ENCODE peak calls at places on chromosomes 13 and 19, in five cellular contexts. L, Y, H, Q and F are unnamed samples.

GRCh38 chr13:95481051-95481775 is 71.3 kb upstream of the CLDN10 start:
- DNase-seq in Q (no peak), L (no peak), H (no peak), Y (no peak), F (no peak)

GRCh38 chr13:109297628-109298027 is 488.8 kb downstream of the IRS2 start:
- DNase-seq in Q (no peak), H (no peak), L (peak; percentile 97), Y (no peak), F (no peak)

GRCh38 chr19:4832776-4833175 is 1.3 kb upstream of the TICAM1 start:
- DNase-seq in Q (no peak), Y (no peak), L (no peak), H (no peak), F (no peak)

GRCh38 chr19:45045671-45046353 is 7.0 kb downstream of the CLASRP start:
- DNase-seq in Q (no peak), Y (peak; percentile 32), H (no peak), L (no peak), F (no peak)

GRCh38 chr19:47613165-47614146 is 4.5 kb downstream of the BICRA start:
- DNase-seq in L (peak; percentile 85), H (no peak), Q (peak; percentile 94), Y (no peak), F (no peak)

GRCh38 chr13:19586904-19587634 is 25.7 kb upstream of the TPTE2 start:
- DNase-seq in H (peak; percentile 71), Y (peak; percentile 74), L (peak; percentile 46), Q (peak; percentile 50), F (peak; percentile 50)

GRCh38 chr13:32955881-32956594 is 60.2 kb upstream of the KL start:
- DNase-seq in H (no peak), Y (no peak), Q (no peak), L (no peak), F (no peak)

GRCh38 chr13:21800847-21801616 is 130.2 kb downstream of the FGF9 start:
- DNase-seq in H (no peak), Q (peak; percentile 2), Y (no peak), L (no peak), F (no peak)

GRCh38 chr19:16425019-16425418 is 46.8 kb downstream of the EPS15L1 start:
- DNase-seq in H (no peak), L (no peak), Y (no peak), Q (no peak), F (no peak)

GRCh38 chr19:8487137-8487851 is 15.1 kb downstream of the PRAM1 start:
- DNase-seq in Y (no peak), Q (no peak), L (no peak), H (no peak), F (no peak)

GRCh38 chr19:56089344-56089743 is 31.8 kb downstream of the ZNF787 start:
- DNase-seq in Q (no peak), L (no peak), Y (no peak), H (no peak), F (no peak)

GRCh38 chr19:16273005-16273404 is 51.6 kb upstream of the KLF2 start:
- DNase-seq in H (no peak), Q (peak; percentile 26), L (peak; percentile 66), Y (no peak), F (no peak)

GRCh38 chr13:28819748-28820098 is 416 bp upstream of the MTUS2 start:
- DNase-seq in L (peak; percentile 16), Q (peak; percentile 86), H (no peak), Y (peak; percentile 38), F (peak; percentile 74)

GRCh38 chr19:10231624-10232228 is 595 bp upstream of the S1PR2 start:
- DNase-seq in Y (no peak), H (no peak), L (no peak), Q (no peak), F (no peak)

GRCh38 chr13:30486230-30487074 is 20.7 kb upstream of the HMGB1 start:
- DNase-seq in Q (peak; percentile 29), Y (no peak), H (no peak), L (peak; percentile 21), F (no peak)

GRCh38 chr19:39413269-39413902 is 917 bp downstream of the PLEKHG2 start:
- DNase-seq in H (no peak), L (peak; percentile 67), Y (no peak), Q (peak; percentile 74), F (no peak)

GRCh38 chr13:113182046-113182445 is 23.6 kb downstream of the PROZ start:
- DNase-seq in Y (no peak), Q (no peak), H (no peak), L (no peak), F (no peak)

GRCh38 chr19:51511353-51511752 is 9.8 kb upstream of the SIGLEC12 start:
- DNase-seq in Q (peak; percentile 85), L (no peak), H (no peak), Y (no peak), F (peak; percentile 33)

GRCh38 chr19:46979770-46980105 is 39.9 kb upstream of the NPAS1 start:
- DNase-seq in Q (peak; percentile 66), L (no peak), H (no peak), Y (no peak), F (no peak)

GRCh38 chr19:42216653-42217521 is 590 bp downstream of the DEDD2 start:
- DNase-seq in Q (peak; percentile 80), L (peak; percentile 24), H (no peak), Y (peak; percentile 51), F (peak; percentile 57)

GRCh38 chr19:16070366-16070990 is 5.8 kb upstream of the TPM4 start:
- DNase-seq in Y (peak; percentile 86), H (peak; percentile 74), L (no peak), Q (no peak), F (peak; percentile 99)

GRCh38 chr19:18513868-18514267 is 8.0 kb downstream of the ELL start:
- DNase-seq in Y (no peak), L (peak; percentile 46), H (no peak), Q (no peak), F (no peak)